ENCODE peak calls at places on chromosomes 5 and 9, in six cellular contexts. One of them, this sample, is unnamed.

GRCh38 chr5:172133359-172134029 is 54.5 kb downstream of the STK10 start:
- DNase-seq in GM10248: no peak
- DNase-seq in psoas muscle: no peak
- DNase-seq in mammary epithelial cell: peak; percentile 91
- DNase-seq in K562: no peak
- DNase-seq in sigmoid colon: peak; percentile 73
- DNase-seq in this sample: no peak

GRCh38 chr9:115167175-115167574 is 49.2 kb upstream of the TNC start:
- DNase-seq in GM10248: no peak
- DNase-seq in psoas muscle: no peak
- DNase-seq in mammary epithelial cell: peak; percentile 82
- DNase-seq in K562: no peak
- DNase-seq in sigmoid colon: no peak
- DNase-seq in this sample: no peak

GRCh38 chr5:21142791-21143190 is 1154.8 kb upstream of the CDH18 start:
- DNase-seq in GM10248: no peak
- DNase-seq in psoas muscle: no peak
- DNase-seq in mammary epithelial cell: no peak
- DNase-seq in K562: no peak
- DNase-seq in sigmoid colon: no peak
- DNase-seq in this sample: no peak

GRCh38 chr5:109412981-109413402 is 3.2 kb upstream of the PJA2 start:
- DNase-seq in GM10248: no peak
- DNase-seq in psoas muscle: no peak
- DNase-seq in mammary epithelial cell: no peak
- DNase-seq in K562: no peak
- DNase-seq in sigmoid colon: no peak
- DNase-seq in this sample: no peak

GRCh38 chr5:144028058-144028457 is 142.4 kb downstream of the YIPF5 start:
- DNase-seq in GM10248: no peak
- DNase-seq in psoas muscle: no peak
- DNase-seq in mammary epithelial cell: peak; percentile 7
- DNase-seq in K562: no peak
- DNase-seq in sigmoid colon: no peak
- DNase-seq in this sample: no peak

GRCh38 chr5:141969783-141970741 is 1.2 kb downstream of the RNF14 start:
- DNase-seq in GM10248: peak; percentile 78
- DNase-seq in psoas muscle: no peak
- DNase-seq in mammary epithelial cell: no peak
- DNase-seq in K562: peak; percentile 90
- DNase-seq in sigmoid colon: no peak
- DNase-seq in this sample: no peak

GRCh38 chr9:16364347-16364746 is 506.1 kb downstream of the BNC2 start:
- DNase-seq in GM10248: no peak
- DNase-seq in psoas muscle: peak; percentile 58
- DNase-seq in mammary epithelial cell: no peak
- DNase-seq in K562: no peak
- DNase-seq in sigmoid colon: no peak
- DNase-seq in this sample: peak; percentile 39

GRCh38 chr9:10366171-10366779 is 246.5 kb downstream of the PTPRD start:
- DNase-seq in GM10248: peak; percentile 7
- DNase-seq in psoas muscle: no peak
- DNase-seq in mammary epithelial cell: peak; percentile 29
- DNase-seq in K562: no peak
- DNase-seq in sigmoid colon: no peak
- DNase-seq in this sample: no peak

GRCh38 chr9:15834541-15834940 is 281.7 kb downstream of the CCDC171 start:
- DNase-seq in GM10248: no peak
- DNase-seq in psoas muscle: no peak
- DNase-seq in mammary epithelial cell: no peak
- DNase-seq in K562: no peak
- DNase-seq in sigmoid colon: no peak
- DNase-seq in this sample: peak; percentile 44

GRCh38 chr9:136533775-136534157 is 12.1 kb downstream of the NOTCH1 start:
- DNase-seq in GM10248: no peak
- DNase-seq in psoas muscle: no peak
- DNase-seq in mammary epithelial cell: peak; percentile 57
- DNase-seq in K562: no peak
- DNase-seq in sigmoid colon: no peak
- DNase-seq in this sample: no peak

GRCh38 chr5:37838152-37838932 is 1.5 kb downstream of the GDNF start:
- DNase-seq in GM10248: peak; percentile 26
- DNase-seq in psoas muscle: peak; percentile 64
- DNase-seq in mammary epithelial cell: peak; percentile 12
- DNase-seq in K562: no peak
- DNase-seq in sigmoid colon: peak; percentile 79
- DNase-seq in this sample: peak; percentile 56
- TF ChIP-seq CTCF in GM10248: no peak
- TF ChIP-seq CTCF in psoas muscle: no peak
- TF ChIP-seq CTCF in mammary epithelial cell: no peak
- TF ChIP-seq CTCF in K562: no peak
- TF ChIP-seq CTCF in sigmoid colon: no peak
- TF ChIP-seq CTCF in this sample: peak; percentile 44

GRCh38 chr9:92328225-92328624 is 2.5 kb downstream of the CENPP start:
- DNase-seq in GM10248: peak; percentile 26
- DNase-seq in psoas muscle: no peak
- DNase-seq in mammary epithelial cell: peak; percentile 31
- DNase-seq in K562: peak; percentile 58
- DNase-seq in sigmoid colon: no peak
- DNase-seq in this sample: peak; percentile 32
- TF ChIP-seq CTCF in GM10248: peak; percentile 9
- TF ChIP-seq CTCF in psoas muscle: no peak
- TF ChIP-seq CTCF in mammary epithelial cell: peak; percentile 17
- TF ChIP-seq CTCF in K562: peak; percentile 74
- TF ChIP-seq CTCF in sigmoid colon: no peak
- TF ChIP-seq CTCF in this sample: peak; percentile 58

GRCh38 chr5:136064510-136064909 is 35.7 kb downstream of the TGFBI start:
- DNase-seq in GM10248: no peak
- DNase-seq in psoas muscle: no peak
- DNase-seq in mammary epithelial cell: no peak
- DNase-seq in K562: peak; percentile 33
- DNase-seq in sigmoid colon: no peak
- DNase-seq in this sample: no peak
- TF ChIP-seq CTCF in GM10248: peak; percentile 7
- TF ChIP-seq CTCF in psoas muscle: peak; percentile 6
- TF ChIP-seq CTCF in mammary epithelial cell: no peak
- TF ChIP-seq CTCF in K562: peak; percentile 55
- TF ChIP-seq CTCF in sigmoid colon: no peak
- TF ChIP-seq CTCF in this sample: peak; percentile 12

GRCh38 chr5:83922699-83923098 is 202.0 kb upstream of the HAPLN1 start:
- DNase-seq in GM10248: no peak
- DNase-seq in psoas muscle: no peak
- DNase-seq in mammary epithelial cell: no peak
- DNase-seq in K562: no peak
- DNase-seq in sigmoid colon: no peak
- DNase-seq in this sample: no peak
- TF ChIP-seq CTCF in GM10248: no peak
- TF ChIP-seq CTCF in psoas muscle: no peak
- TF ChIP-seq CTCF in mammary epithelial cell: no peak
- TF ChIP-seq CTCF in K562: no peak
- TF ChIP-seq CTCF in sigmoid colon: no peak
- TF ChIP-seq CTCF in this sample: no peak

GRCh38 chr9:126687868-126688503 is 74.3 kb downstream of the LMX1B start:
- DNase-seq in GM10248: no peak
- DNase-seq in psoas muscle: peak; percentile 37
- DNase-seq in mammary epithelial cell: no peak
- DNase-seq in K562: no peak
- DNase-seq in sigmoid colon: no peak
- DNase-seq in this sample: no peak
- TF ChIP-seq CTCF in GM10248: no peak
- TF ChIP-seq CTCF in psoas muscle: no peak
- TF ChIP-seq CTCF in mammary epithelial cell: no peak
- TF ChIP-seq CTCF in K562: no peak
- TF ChIP-seq CTCF in sigmoid colon: no peak
- TF ChIP-seq CTCF in this sample: no peak

DNA sequence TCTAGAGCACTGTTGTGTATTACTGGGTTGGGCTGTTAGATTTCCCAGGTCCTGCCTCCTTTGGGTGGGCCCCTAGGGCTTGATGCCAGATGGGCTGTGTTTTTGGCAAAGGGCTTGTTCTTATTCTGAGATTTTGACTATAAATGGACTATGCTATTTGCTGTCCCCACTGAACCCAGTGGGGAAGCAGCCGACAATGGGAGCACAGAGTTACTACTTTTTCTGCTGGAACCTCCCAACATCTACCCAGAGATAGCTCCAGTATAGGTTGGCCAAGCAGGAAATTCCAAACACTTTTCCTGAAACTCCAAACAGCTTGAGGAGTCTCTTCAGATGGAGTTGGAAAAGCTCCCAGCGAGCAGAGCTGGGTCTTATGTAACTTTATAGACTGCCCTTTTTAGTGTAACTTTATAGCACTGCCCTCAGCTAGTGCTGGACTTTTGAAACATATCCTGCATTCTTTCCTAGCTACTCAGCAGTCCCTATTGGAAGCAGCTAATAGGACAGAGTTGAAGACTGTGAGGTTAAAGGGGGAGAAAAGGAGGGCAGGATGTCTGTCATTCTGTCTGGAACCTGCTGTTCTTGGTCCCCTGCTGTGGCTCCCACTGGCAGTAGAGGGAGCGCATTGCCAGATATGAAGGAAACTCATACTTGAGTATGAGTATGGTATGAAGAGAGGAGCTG is 21.0 kb downstream of the RUSC2 start:
- DNase-seq in GM10248: no peak
- DNase-seq in psoas muscle: peak; percentile 83
- DNase-seq in mammary epithelial cell: peak; percentile 50
- DNase-seq in K562: no peak
- DNase-seq in sigmoid colon: peak; percentile 94
- DNase-seq in this sample: no peak
- TF ChIP-seq CTCF in GM10248: no peak
- TF ChIP-seq CTCF in psoas muscle: peak; percentile 39
- TF ChIP-seq CTCF in mammary epithelial cell: peak; percentile 13
- TF ChIP-seq CTCF in K562: no peak
- TF ChIP-seq CTCF in sigmoid colon: no peak
- TF ChIP-seq CTCF in this sample: no peak

GRCh38 chr5:136891601-136892000 is 526.3 kb upstream of the TRPC7 start:
- DNase-seq in GM10248: no peak
- DNase-seq in psoas muscle: no peak
- DNase-seq in mammary epithelial cell: no peak
- DNase-seq in K562: no peak
- DNase-seq in sigmoid colon: no peak
- DNase-seq in this sample: no peak

GRCh38 chr5:136890431-136891148 is 525.2 kb upstream of the TRPC7 start:
- DNase-seq in GM10248: no peak
- DNase-seq in psoas muscle: no peak
- DNase-seq in mammary epithelial cell: no peak
- DNase-seq in K562: no peak
- DNase-seq in sigmoid colon: no peak
- DNase-seq in this sample: no peak

GRCh38 chr5:136886623-136887022 is 521.3 kb upstream of the TRPC7 start:
- DNase-seq in GM10248: no peak
- DNase-seq in psoas muscle: no peak
- DNase-seq in mammary epithelial cell: no peak
- DNase-seq in K562: no peak
- DNase-seq in sigmoid colon: no peak
- DNase-seq in this sample: no peak

GRCh38 chr5:136892026-136892425 is 526.7 kb upstream of the TRPC7 start:
- DNase-seq in GM10248: no peak
- DNase-seq in psoas muscle: no peak
- DNase-seq in mammary epithelial cell: no peak
- DNase-seq in K562: no peak
- DNase-seq in sigmoid colon: no peak
- DNase-seq in this sample: no peak

GRCh38 chr5:136891175-136891574 is 525.8 kb upstream of the TRPC7 start:
- DNase-seq in GM10248: no peak
- DNase-seq in psoas muscle: no peak
- DNase-seq in mammary epithelial cell: no peak
- DNase-seq in K562: no peak
- DNase-seq in sigmoid colon: no peak
- DNase-seq in this sample: no peak
- TF ChIP-seq CTCF in GM10248: no peak
- TF ChIP-seq CTCF in psoas muscle: no peak
- TF ChIP-seq CTCF in mammary epithelial cell: no peak
- TF ChIP-seq CTCF in K562: no peak
- TF ChIP-seq CTCF in sigmoid colon: no peak
- TF ChIP-seq CTCF in this sample: no peak

DNA sequence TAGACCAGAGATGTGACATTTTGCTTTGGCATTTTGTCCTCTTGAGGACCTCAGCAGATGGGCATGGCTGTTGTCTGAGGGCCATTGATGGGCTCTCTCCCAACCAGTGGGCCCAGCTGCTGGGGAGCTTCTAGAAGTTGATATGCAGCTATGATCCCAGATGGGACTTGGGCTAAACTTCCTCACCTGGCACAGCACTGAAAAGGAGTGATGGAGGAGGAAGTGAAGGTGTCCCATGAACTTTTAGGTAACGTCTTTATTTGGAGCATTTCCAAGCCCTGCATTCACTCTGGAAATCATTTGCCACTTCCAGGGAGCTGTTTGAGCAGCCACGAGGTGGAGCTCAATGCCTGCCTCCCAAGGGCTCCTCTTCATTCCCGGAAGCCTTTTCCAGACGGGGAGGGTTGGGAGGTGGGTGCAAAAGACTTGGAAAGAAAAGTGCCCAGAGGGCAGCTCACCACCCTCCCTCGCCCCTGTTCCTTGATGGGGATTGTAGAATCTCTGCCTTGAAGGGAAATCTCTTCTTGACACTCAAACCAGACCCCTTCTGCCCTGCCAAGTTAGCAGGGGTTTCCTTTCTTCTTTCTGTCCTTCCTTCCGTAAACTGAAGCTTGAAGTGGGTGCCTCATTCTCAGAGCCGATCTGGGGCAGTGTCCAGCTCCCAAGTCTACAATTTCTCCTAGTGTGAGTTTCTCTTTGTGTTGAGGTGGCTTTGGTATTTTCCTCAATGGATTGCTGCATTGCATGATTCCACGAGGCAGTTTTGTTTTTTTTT is 18.1 kb upstream of the NEUROG1 start:
- DNase-seq in GM10248: no peak
- DNase-seq in psoas muscle: no peak
- DNase-seq in mammary epithelial cell: peak; percentile 49
- DNase-seq in K562: peak; percentile 56
- DNase-seq in sigmoid colon: no peak
- DNase-seq in this sample: peak; percentile 29
- TF ChIP-seq CTCF in GM10248: no peak
- TF ChIP-seq CTCF in psoas muscle: peak; percentile 6
- TF ChIP-seq CTCF in mammary epithelial cell: peak; percentile 60
- TF ChIP-seq CTCF in K562: peak; percentile 60
- TF ChIP-seq CTCF in sigmoid colon: no peak
- TF ChIP-seq CTCF in this sample: peak; percentile 59

This sample was measured in BE2C.